ENCODE peak calls at places on chromosomes 5 and 9, in four cellular contexts. U, B, E and N are unnamed samples.
A peak's percentile ranks its signal among the peaks of the same experiment; 100 is the strongest.

GRCh38 chr9:93686127-93686879 is 109.9 kb downstream of the PHF2 start:
- DNase-seq in U (no peak), B (no peak), E (no peak), N (no peak)

GRCh38 chr5:111551120-111551519 is 38.8 kb upstream of the STARD4 start:
- DNase-seq in U (no peak), B (no peak), E (no peak), N (no peak)

GRCh38 chr5:125032286-125032685 is 285.8 kb upstream of the ZNF608 start:
- DNase-seq in U (peak; percentile 20), B (no peak), E (no peak), N (peak; percentile 29)

GRCh38 chr5:111511174-111512025 is 935 bp downstream of the STARD4 start:
- DNase-seq in U (peak; percentile 8), B (no peak), E (no peak), N (no peak)

GRCh38 chr9:136088939-136089696 is 6.0 kb downstream of the NACC2 start:
- DNase-seq in U (no peak), B (peak; percentile 75), E (peak; percentile 76), N (no peak)

GRCh38 chr5:100840769-100841168 is 62.3 kb downstream of the ST8SIA4 start:
- DNase-seq in U (no peak), B (no peak), E (no peak), N (no peak)

GRCh38 chr9:111477677-111478076 is 6.5 kb downstream of the ECPAS start:
- DNase-seq in U (no peak), B (no peak), E (no peak), N (no peak)

GRCh38 chr5:122408592-122409219 is 96.7 kb downstream of the SNCAIP start:
- DNase-seq in U (no peak), B (no peak), E (no peak), N (no peak)

GRCh38 chr5:182126-182525 is 9.2 kb upstream of the LRRC14B start:
- DNase-seq in U (no peak), B (no peak), E (no peak), N (no peak)

GRCh38 chr5:174287761-174288160 is 242.3 kb downstream of the NSG2 start:
- DNase-seq in U (no peak), B (no peak), E (no peak), N (no peak)

GRCh38 chr9:116365056-116365471 is 211.5 kb downstream of the PAPPA start:
- DNase-seq in U (peak; percentile 47), B (peak; percentile 78), E (no peak), N (peak; percentile 45)

GRCh38 chr5:86461169-86461956 is 156.4 kb upstream of the COX7C start:
- DNase-seq in U (no peak), B (no peak), E (no peak), N (no peak)

GRCh38 chr5:115179068-115179958 is 9.6 kb upstream of the TRIM36 start:
- DNase-seq in U (no peak), B (peak; percentile 51), E (no peak), N (no peak)

GRCh38 chr5:35197351-35197750 is 32.9 kb downstream of the PRLR start:
- DNase-seq in U (no peak), B (no peak), E (no peak), N (no peak)

GRCh38 chr5:102955463-102955862 is 164.5 kb downstream of the GIN1 start:
- DNase-seq in U (no peak), B (no peak), E (no peak), N (no peak)

GRCh38 chr9:15104826-15105420 is 194.7 kb upstream of the FREM1 start:
- DNase-seq in U (peak; percentile 7), B (no peak), E (no peak), N (peak; percentile 28)

GRCh38 chr5:140563554-140563953 is 844 bp downstream of the APBB3 start:
- DNase-seq in U (no peak), B (no peak), E (no peak), N (no peak)

GRCh38 chr9:106758911-106759310 is 104.1 kb upstream of the ZNF462 start:
- DNase-seq in U (no peak), B (no peak), E (no peak), N (no peak)

GRCh38 chr9:88280816-88281382 is 107.3 kb upstream of the SPIN1 start:
- DNase-seq in U (no peak), B (no peak), E (no peak), N (no peak)

GRCh38 chr5:146520731-146521130 is 4.7 kb upstream of the GPR151 start:
- DNase-seq in U (no peak), B (no peak), E (no peak), N (no peak)

GRCh38 chr5:77077821-77078176 is 9.3 kb downstream of the ZBED3 start:
- DNase-seq in U (no peak), B (no peak), E (no peak), N (no peak)

GRCh38 chr5:108101816-108102215 is 280.1 kb downstream of the FBXL17 start:
- DNase-seq in U (no peak), B (no peak), E (no peak), N (no peak)

GRCh38 chr9:98805506-98806272 is 1.8 kb upstream of the GALNT12 start:
- DNase-seq in U (no peak), B (no peak), E (no peak), N (peak; percentile 9)

GRCh38 chr5:57316798-57317327 is 143.0 kb downstream of the GPBP1 start:
- DNase-seq in U (peak; percentile 36), B (no peak), E (no peak), N (peak; percentile 73)

GRCh38 chr9:34328500-34328982 is 527 bp downstream of the KIF24 start:
- DNase-seq in U (no peak), B (no peak), E (no peak), N (no peak)

GRCh38 chr9:105835721-105836120 is 141.4 kb downstream of the TMEM38B start:
- DNase-seq in U (no peak), B (no peak), E (no peak), N (no peak)

GRCh38 chr9:136511670-136512592 is 29.1 kb upstream of the SEC16A start:
- DNase-seq in U (no peak), B (peak; percentile 79), E (no peak), N (no peak)